ENCODE peak calls at places on chromosomes 13 and 19, in four cellular contexts. One of them, this sample, is unnamed.

GRCh38 chr13:109288151-109288709 is 498.2 kb downstream of the IRS2 start:
- DNase-seq in GM12878: no peak
- DNase-seq in K562: no peak
- DNase-seq in HepG2: no peak
- DNase-seq in this sample: no peak

GRCh38 chr19:11554160-11554559 is 4.9 kb downstream of the ELOF1 start:
- DNase-seq in GM12878: peak
- DNase-seq in HepG2: no peak
- DNase-seq in K562: no peak
- DNase-seq in this sample: no peak

GRCh38 chr19:34556500-34556899 is 74.9 kb downstream of the WTIP start:
- DNase-seq in K562: peak
- DNase-seq in GM12878: no peak
- DNase-seq in HepG2: peak
- DNase-seq in this sample: peak

GRCh38 chr13:48975101-48975925 is at the start of gene FNDC3A:
- DNase-seq in K562: peak
- DNase-seq in GM12878: no peak
- DNase-seq in HepG2: peak
- DNase-seq in this sample: peak

GRCh38 chr19:54299515-54299914 is 13.5 kb downstream of the LILRA5 start:
- DNase-seq in HepG2: no peak
- DNase-seq in GM12878: no peak
- DNase-seq in K562: no peak
- DNase-seq in this sample: no peak

GRCh38 chr19:56637976-56638555 is 4.9 kb upstream of the SMIM17 start:
- DNase-seq in HepG2: peak
- DNase-seq in GM12878: no peak
- DNase-seq in K562: peak
- DNase-seq in this sample: peak

GRCh38 chr19:47005873-47006272 is 13.8 kb upstream of the NPAS1 start:
- DNase-seq in HepG2: peak
- DNase-seq in GM12878: no peak
- DNase-seq in K562: no peak
- DNase-seq in this sample: peak

GRCh38 chr19:15317392-15318011 is 14.8 kb downstream of the BRD4 start:
- DNase-seq in GM12878: no peak
- DNase-seq in K562: no peak
- DNase-seq in HepG2: peak
- DNase-seq in this sample: peak

GRCh38 chr19:31501427-31502195 is 152.4 kb upstream of the TSHZ3 start:
- DNase-seq in GM12878: no peak
- DNase-seq in K562: no peak
- DNase-seq in HepG2: no peak
- DNase-seq in this sample: no peak

GRCh38 chr13:41222259-41222852 is 28.0 kb upstream of the KBTBD7 start:
- DNase-seq in K562: peak
- DNase-seq in GM12878: peak
- DNase-seq in HepG2: peak
- DNase-seq in this sample: peak

GRCh38 chr13:79393564-79394249 is 12.3 kb downstream of the RBM26 start:
- DNase-seq in HepG2: peak
- DNase-seq in K562: peak
- DNase-seq in GM12878: no peak
- DNase-seq in this sample: no peak

GRCh38 chr19:35150445-35150844 is 4.1 kb upstream of the FXYD5 start:
- DNase-seq in GM12878: no peak
- DNase-seq in HepG2: no peak
- DNase-seq in K562: no peak
- DNase-seq in this sample: no peak

GRCh38 chr19:16850133-16850532 is 20.9 kb downstream of the SIN3B start:
- DNase-seq in HepG2: no peak
- DNase-seq in K562: no peak
- DNase-seq in GM12878: no peak
- DNase-seq in this sample: no peak

GRCh38 chr19:29793116-29793727 is 18.6 kb upstream of the CCNE1 start:
- DNase-seq in HepG2: no peak
- DNase-seq in GM12878: no peak
- DNase-seq in K562: no peak
- DNase-seq in this sample: no peak

GRCh38 chr13:73090116-73090811 is 31.5 kb downstream of the KLF5 start:
- DNase-seq in HepG2: peak
- DNase-seq in GM12878: no peak
- DNase-seq in K562: peak
- DNase-seq in this sample: peak

GRCh38 chr13:113855931-113856715 is 7.8 kb downstream of the GAS6 start:
- DNase-seq in HepG2: no peak
- DNase-seq in K562: no peak
- DNase-seq in GM12878: no peak
- DNase-seq in this sample: no peak

GRCh38 chr19:41934849-41935374 is 6.7 kb upstream of the ERFL start:
- DNase-seq in GM12878: no peak
- DNase-seq in HepG2: peak
- DNase-seq in K562: peak
- DNase-seq in this sample: peak

GRCh38 chr13:80334582-80335260 is 6.2 kb downstream of the SPRY2 start:
- DNase-seq in K562: no peak
- DNase-seq in HepG2: no peak
- DNase-seq in GM12878: no peak
- DNase-seq in this sample: no peak

GRCh38 chr19:6425732-6426686 is 1.4 kb upstream of the KHSRP start:
- DNase-seq in K562: peak
- DNase-seq in GM12878: no peak
- DNase-seq in HepG2: peak
- DNase-seq in this sample: no peak

GRCh38 chr13:73703606-73704005 is 430.6 kb downstream of the KLF12 start:
- DNase-seq in HepG2: no peak
- DNase-seq in K562: no peak
- DNase-seq in GM12878: no peak
- DNase-seq in this sample: no peak

GRCh38 chr13:111946214-111946613 is 120.7 kb upstream of the SOX1 start:
- DNase-seq in K562: no peak
- DNase-seq in HepG2: no peak
- DNase-seq in GM12878: no peak
- DNase-seq in this sample: no peak

GRCh38 chr13:32811297-32811800 is 204.9 kb upstream of the KL start:
- DNase-seq in GM12878: peak
- DNase-seq in K562: no peak
- DNase-seq in HepG2: no peak
- DNase-seq in this sample: no peak

GRCh38 chr19:21328402-21328801 is 808 bp downstream of the ZNF708 start:
- DNase-seq in GM12878: no peak
- DNase-seq in K562: peak
- DNase-seq in HepG2: peak
- DNase-seq in this sample: peak

GRCh38 chr19:2719910-2720776 is 1.0 kb downstream of the DIRAS1 start:
- DNase-seq in K562: no peak
- DNase-seq in HepG2: no peak
- DNase-seq in GM12878: no peak
- DNase-seq in this sample: peak

GRCh38 chr19:54434112-54434861 is 14.7 kb upstream of the LENG8 start:
- DNase-seq in K562: no peak
- DNase-seq in GM12878: no peak
- DNase-seq in HepG2: no peak
- DNase-seq in this sample: peak

GRCh38 chr19:35908977-35909683 is 1.0 kb upstream of the TYROBP start:
- DNase-seq in HepG2: no peak
- DNase-seq in K562: peak
- DNase-seq in GM12878: no peak
- DNase-seq in this sample: no peak

GRCh38 chr19:10517361-10517759 is at the start of gene S1PR5:
- DNase-seq in K562: peak
- DNase-seq in GM12878: no peak
- DNase-seq in HepG2: no peak
- DNase-seq in this sample: peak

GRCh38 chr19:16764793-16765433 is 45.3 kb downstream of the NWD1 start:
- DNase-seq in HepG2: no peak
- DNase-seq in K562: no peak
- DNase-seq in GM12878: no peak
- DNase-seq in this sample: no peak

GRCh38 chr13:111411186-111411858 is 90.9 kb downstream of the TEX29 start:
- DNase-seq in K562: no peak
- DNase-seq in HepG2: no peak
- DNase-seq in GM12878: no peak
- DNase-seq in this sample: peak

GRCh38 chr19:49491804-49492572 is 4.2 kb upstream of the RPS11 start:
- DNase-seq in GM12878: no peak
- DNase-seq in HepG2: no peak
- DNase-seq in K562: no peak
- DNase-seq in this sample: no peak

DNA sequence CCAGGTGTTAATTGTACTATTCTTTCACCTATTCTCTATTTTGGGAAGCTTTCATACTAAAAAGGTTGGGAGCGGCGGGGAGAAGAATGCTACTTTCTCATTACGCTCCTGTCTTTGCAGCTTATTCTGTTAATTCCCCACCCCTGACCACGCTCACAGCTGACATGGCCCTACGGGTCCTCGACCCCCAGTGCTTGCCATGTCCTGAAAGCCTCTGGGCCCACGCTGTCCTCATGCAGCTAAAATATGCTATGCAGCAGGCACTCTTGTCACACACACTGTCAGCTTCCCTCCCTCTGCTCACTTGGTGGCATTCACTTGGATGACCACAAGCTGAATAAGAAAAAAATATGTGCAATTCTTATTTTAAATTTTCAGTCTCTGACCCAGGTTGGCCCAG is 126.3 kb downstream of the RNF17 start:
- DNase-seq in HepG2: no peak
- DNase-seq in GM12878: no peak
- DNase-seq in K562: no peak
- DNase-seq in this sample: no peak
- H2AFZ ChIP-seq in HepG2: no peak
- H2AFZ ChIP-seq in GM12878: no peak
- H2AFZ ChIP-seq in K562: no peak
- H2AFZ ChIP-seq in this sample: no peak

GRCh38 chr13:99297330-99297729 is 9.9 kb downstream of the GPR183 start:
- DNase-seq in HepG2: no peak
- DNase-seq in K562: no peak
- DNase-seq in GM12878: no peak
- DNase-seq in this sample: no peak

GRCh38 chr13:99296270-99296865 is 10.8 kb downstream of the GPR183 start:
- DNase-seq in HepG2: no peak
- DNase-seq in K562: no peak
- DNase-seq in GM12878: no peak
- DNase-seq in this sample: no peak

GRCh38 chr13:99298056-99298455 is 9.1 kb downstream of the GPR183 start:
- DNase-seq in GM12878: no peak
- DNase-seq in HepG2: no peak
- DNase-seq in K562: no peak
- DNase-seq in this sample: no peak

GRCh38 chr13:99294198-99294597 is 13.0 kb downstream of the GPR183 start:
- DNase-seq in K562: no peak
- DNase-seq in GM12878: no peak
- DNase-seq in HepG2: no peak
- DNase-seq in this sample: no peak

GRCh38 chr13:99295488-99296252 is 11.5 kb downstream of the GPR183 start:
- DNase-seq in HepG2: no peak
- DNase-seq in GM12878: no peak
- DNase-seq in K562: no peak
- DNase-seq in this sample: no peak
- H3K27ac ChIP-seq in HepG2: no peak
- H3K27ac ChIP-seq in GM12878: peak
- H3K27ac ChIP-seq in K562: no peak
- H3K27ac ChIP-seq in this sample: no peak

GRCh38 chr13:36696410-36696809 is 22.6 kb downstream of the SERTM1 start:
- DNase-seq in GM12878: no peak
- DNase-seq in HepG2: no peak
- DNase-seq in K562: no peak
- DNase-seq in this sample: no peak

DNA sequence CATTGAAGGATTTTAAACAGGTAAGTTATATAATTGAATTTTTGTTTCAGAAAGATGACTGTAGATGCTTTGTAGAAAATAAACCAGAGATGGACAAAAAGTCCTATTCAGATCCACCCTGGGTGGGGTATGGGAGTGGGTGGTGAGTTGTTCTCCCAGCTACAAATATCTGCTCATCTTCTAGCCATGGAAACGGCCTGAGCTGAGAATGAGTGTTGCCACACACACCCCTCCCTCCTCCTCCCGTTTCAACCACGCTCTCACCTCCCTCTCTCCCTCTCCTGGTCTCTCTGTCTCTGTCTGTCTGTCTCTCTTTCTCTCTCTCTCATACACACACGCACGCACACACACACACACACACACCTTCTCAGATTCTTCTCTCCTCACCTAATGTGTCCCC is 26.4 kb downstream of the SERTM1 start:
- DNase-seq in GM12878: no peak
- DNase-seq in HepG2: no peak
- DNase-seq in K562: no peak
- DNase-seq in this sample: no peak
- TF ChIP-seq JUNB in GM12878: no peak
- TF ChIP-seq JUNB in HepG2: no peak
- TF ChIP-seq JUNB in K562: no peak
- TF ChIP-seq JUNB in this sample: no peak

GRCh38 chr19:45423589-45424190 is at the start of gene ERCC1:
- DNase-seq in K562: peak
- DNase-seq in GM12878: peak
- DNase-seq in HepG2: peak
- DNase-seq in this sample: peak
- H2AFZ ChIP-seq in K562: peak
- H2AFZ ChIP-seq in GM12878: peak
- H2AFZ ChIP-seq in HepG2: no peak
- H2AFZ ChIP-seq in this sample: peak

GRCh38 chr19:1417145-1417544 is 9.8 kb downstream of the DAZAP1 start:
- DNase-seq in GM12878: no peak
- DNase-seq in K562: no peak
- DNase-seq in HepG2: no peak
- DNase-seq in this sample: no peak

GRCh38 chr19:1418494-1418775 is 11.0 kb downstream of the DAZAP1 start:
- DNase-seq in GM12878: no peak
- DNase-seq in K562: no peak
- DNase-seq in HepG2: no peak
- DNase-seq in this sample: no peak

GRCh38 chr19:1416014-1416841 is 8.8 kb downstream of the DAZAP1 start:
- DNase-seq in GM12878: no peak
- DNase-seq in K562: no peak
- DNase-seq in HepG2: no peak
- DNase-seq in this sample: no peak

GRCh38 chr19:1418951-1419735 is 11.8 kb downstream of the DAZAP1 start:
- DNase-seq in HepG2: no peak
- DNase-seq in GM12878: no peak
- DNase-seq in K562: no peak
- DNase-seq in this sample: no peak

GRCh38 chr19:1417681-1418493 is 10.5 kb downstream of the DAZAP1 start:
- DNase-seq in K562: no peak
- DNase-seq in GM12878: no peak
- DNase-seq in HepG2: no peak
- DNase-seq in this sample: no peak
- H3K27ac ChIP-seq in K562: no peak
- H3K27ac ChIP-seq in GM12878: no peak
- H3K27ac ChIP-seq in HepG2: peak
- H3K27ac ChIP-seq in this sample: peak